ENCODE peak calls at places on chromosomes 13 and 19, in six cellular contexts. P is Karpas-422, B is esophagus squamous epithelium, J is mammary epithelial cell, E is IMR-90, W is spleen. F is an unnamed sample.

GRCh38 chr19:9531933-9532332 is 6.5 kb downstream of the ZNF426 start:
- DNase-seq in P (no peak), B (no peak), J (peak), E (peak), W (no peak), F (peak)

GRCh38 chr19:8161135-8161646 is 11.8 kb upstream of the FBN3 start:
- DNase-seq in P (peak), B (no peak), J (peak), E (no peak), W (no peak), F (no peak)

GRCh38 chr19:45577111-45577905 is 7.3 kb downstream of the OPA3 start:
- DNase-seq in P (no peak), B (no peak), J (peak), E (peak), W (no peak), F (peak)

GRCh38 chr13:30045916-30046704 is 195.7 kb upstream of the UBL3 start:
- DNase-seq in P (no peak), B (no peak), J (peak), E (peak), W (no peak), F (no peak)

GRCh38 chr19:47111081-47111589 is 2.4 kb downstream of the ZC3H4 start:
- DNase-seq in P (peak), B (no peak), J (peak), E (no peak), W (peak), F (no peak)

GRCh38 chr19:14318873-14319272 is 62.4 kb upstream of the ADGRE5 start:
- DNase-seq in P (no peak), B (no peak), J (no peak), E (no peak), W (no peak), F (no peak)

GRCh38 chr19:41355802-41356201 is 2.1 kb upstream of the TGFB1 start:
- DNase-seq in P (no peak), B (no peak), J (no peak), E (no peak), W (peak), F (no peak)

GRCh38 chr13:66774046-66774445 is 456.1 kb downstream of the PCDH9 start:
- DNase-seq in P (no peak), B (no peak), J (peak), E (no peak), W (no peak), F (no peak)

GRCh38 chr19:46190489-46190888 is 39.1 kb upstream of the IGFL1 start:
- DNase-seq in P (no peak), B (no peak), J (no peak), E (no peak), W (no peak), F (no peak)

GRCh38 chr13:106145997-106146864 is 389.2 kb downstream of the EFNB2 start:
- DNase-seq in P (no peak), B (no peak), J (no peak), E (no peak), W (no peak), F (no peak)

GRCh38 chr19:1132625-1133383 is 29.0 kb downstream of the GPX4 start:
- DNase-seq in P (no peak), B (no peak), J (no peak), E (no peak), W (peak), F (no peak)

GRCh38 chr19:45973564-45974338 is at the start of gene NOVA2:
- DNase-seq in P (peak), B (no peak), J (peak), E (peak), W (peak), F (peak)

GRCh38 chr19:46404039-46404883 is 9.1 kb downstream of the CCDC8 start:
- DNase-seq in P (no peak), B (no peak), J (no peak), E (peak), W (peak), F (no peak)

GRCh38 chr19:57771417-57771816 is 1.9 kb downstream of the ZNF586 start:
- DNase-seq in P (no peak), B (no peak), J (no peak), E (no peak), W (no peak), F (no peak)

GRCh38 chr19:16351133-16351809 is 26.6 kb downstream of the KLF2 start:
- DNase-seq in P (peak), B (no peak), J (no peak), E (peak), W (no peak), F (no peak)

GRCh38 chr19:16343156-16343555 is 18.5 kb downstream of the KLF2 start:
- DNase-seq in P (no peak), B (no peak), J (no peak), E (no peak), W (no peak), F (no peak)

GRCh38 chr19:16349551-16350171 is 25.0 kb downstream of the KLF2 start:
- DNase-seq in P (no peak), B (no peak), J (no peak), E (no peak), W (no peak), F (no peak)

GRCh38 chr19:16345457-16345856 is 20.8 kb downstream of the KLF2 start:
- DNase-seq in P (no peak), B (no peak), J (no peak), E (no peak), W (no peak), F (no peak)

DNA sequence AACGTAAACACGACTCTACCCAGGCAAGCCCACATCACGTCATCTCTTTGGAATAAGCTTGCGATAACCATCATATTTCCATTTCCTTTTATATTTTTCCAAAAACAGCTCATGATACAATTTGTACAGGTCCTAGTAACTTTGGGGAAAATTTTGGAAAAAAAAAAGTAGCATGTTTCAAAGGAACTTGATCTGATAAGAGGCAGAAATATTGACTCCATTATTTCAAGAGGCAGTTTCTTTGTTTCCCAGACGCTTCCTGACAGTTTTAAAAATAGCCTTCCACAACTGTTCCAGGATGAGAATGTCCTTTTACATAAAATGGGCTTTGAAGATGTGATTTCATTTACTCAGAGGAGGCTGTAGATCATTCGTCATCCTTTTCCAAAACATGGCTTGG is 23.1 kb downstream of the KLF2 start:
- DNase-seq in P (no peak), B (no peak), J (no peak), E (no peak), W (no peak), F (no peak)
- H3K27ac ChIP-seq in P (no peak), B (no peak), J (no peak), E (no peak), W (no peak), F (no peak)

DNA sequence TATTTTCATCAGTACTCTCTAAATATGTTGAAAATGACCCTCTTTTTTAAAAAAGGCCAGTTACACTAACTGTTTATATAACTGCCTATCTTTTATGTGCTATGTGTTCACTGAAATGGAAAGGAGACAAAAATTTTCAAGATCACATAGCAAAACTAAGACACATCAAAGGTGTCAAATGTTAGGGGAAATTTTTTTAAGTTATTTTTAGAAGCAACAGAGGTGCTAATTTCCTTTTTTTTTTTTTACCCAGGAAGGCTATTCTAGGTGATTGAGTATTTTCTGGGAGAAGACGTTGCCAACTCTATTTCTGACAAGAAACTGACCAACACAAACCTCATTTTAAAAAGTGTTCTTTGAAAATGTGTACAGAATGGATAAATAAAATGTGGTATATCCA is 45.7 kb downstream of the ELF1 start:
- DNase-seq in P (no peak), B (no peak), J (no peak), E (no peak), W (no peak), F (no peak)
- H3K27ac ChIP-seq in P (peak), B (no peak), J (no peak), E (no peak), W (no peak), F (no peak)

GRCh38 chr19:19162495-19162894 is 7.6 kb downstream of the MEF2B start:
- DNase-seq in P (no peak), B (no peak), J (no peak), E (no peak), W (no peak), F (no peak)
- H3K27ac ChIP-seq in P (peak), B (no peak), J (no peak), E (no peak), W (no peak), F (no peak)

GRCh38 chr13:99398071-99398470 is 90.9 kb upstream of the GPR183 start:
- DNase-seq in P (no peak), B (no peak), J (no peak), E (no peak), W (no peak), F (no peak)
- H3K27ac ChIP-seq in P (no peak), B (no peak), J (no peak), E (no peak), W (no peak), F (no peak)

GRCh38 chr13:114227528-114227927 is 7.2 kb upstream of the CDC16 start:
- DNase-seq in P (no peak), B (no peak), J (no peak), E (no peak), W (no peak), F (no peak)

GRCh38 chr13:114224201-114224600 is 10.5 kb upstream of the CDC16 start:
- DNase-seq in P (no peak), B (no peak), J (no peak), E (no peak), W (no peak), F (no peak)

GRCh38 chr13:114226699-114227323 is 7.9 kb upstream of the CDC16 start:
- DNase-seq in P (peak), B (no peak), J (peak), E (peak), W (peak), F (peak)

GRCh38 chr13:114225610-114226009 is 9.1 kb upstream of the CDC16 start:
- DNase-seq in P (no peak), B (no peak), J (no peak), E (no peak), W (no peak), F (no peak)

GRCh38 chr13:114226088-114226487 is 8.6 kb upstream of the CDC16 start:
- DNase-seq in P (no peak), B (no peak), J (no peak), E (no peak), W (no peak), F (no peak)
- H3K27ac ChIP-seq in P (no peak), B (no peak), J (no peak), E (no peak), W (no peak), F (peak)

GRCh38 chr13:50912851-50913250 is 3.3 kb downstream of the RNASEH2B start:
- DNase-seq in P (no peak), B (no peak), J (no peak), E (peak), W (no peak), F (no peak)
- H3K27ac ChIP-seq in P (no peak), B (no peak), J (no peak), E (no peak), W (no peak), F (no peak)

GRCh38 chr19:2695288-2695866 is 7.1 kb downstream of the GNG7 start:
- DNase-seq in P (no peak), B (no peak), J (peak), E (no peak), W (peak), F (no peak)
- H3K27ac ChIP-seq in P (no peak), B (no peak), J (no peak), E (no peak), W (peak), F (no peak)

GRCh38 chr13:110365876-110366275 is 58.8 kb downstream of the COL4A2 start:
- DNase-seq in P (no peak), B (no peak), J (no peak), E (no peak), W (no peak), F (no peak)
- H3K27ac ChIP-seq in P (no peak), B (no peak), J (no peak), E (no peak), W (no peak), F (no peak)

F was measured in RWPE1.